ENCODE peak calls at places on chromosomes 16 and 17, in seven cellular contexts. L, B, X, V, Q, U and F are unnamed samples.

GRCh38 chr16:4373909-4374742 is 2.5 kb downstream of the VASN start:
- DNase-seq in X (peak), Q (peak), V (peak), U (no peak), B (no peak), L (peak), F (peak)

GRCh38 chr16:28981517-28981916 is 3.3 kb upstream of the LAT start:
- DNase-seq in Q (peak), V (peak), L (peak), X (no peak), B (no peak), U (no peak), F (no peak)

GRCh38 chr16:66751135-66751991 is at the start of gene DYNC1LI2:
- DNase-seq in X (peak), V (peak), U (no peak), B (peak), L (peak), Q (peak), F (no peak)

GRCh38 chr17:8896641-8897635 is 29.5 kb upstream of the PIK3R6 start:
- DNase-seq in V (peak), L (no peak), Q (no peak), B (no peak), X (no peak), U (no peak), F (no peak)

GRCh38 chr16:30985401-30986128 is 558 bp downstream of the HSD3B7 start:
- DNase-seq in Q (peak), V (peak), B (no peak), X (no peak), L (no peak), U (no peak), F (no peak)

GRCh38 chr17:50939542-50939794 is 73.3 kb upstream of the TOB1 start:
- DNase-seq in Q (no peak), V (no peak), X (no peak), B (no peak), L (no peak), U (no peak), F (no peak)

GRCh38 chr17:22286337-22287041 is 594.2 kb downstream of the KCNJ18 start:
- DNase-seq in B (no peak), V (no peak), Q (no peak), U (no peak), X (no peak), L (no peak), F (no peak)

GRCh38 chr17:43540821-43541674 is 5.1 kb downstream of the ETV4 start:
- DNase-seq in U (no peak), X (peak), Q (peak), L (no peak), V (peak), B (no peak), F (no peak)

GRCh38 chr16:81310045-81310644 is 4.6 kb upstream of the GAN start:
- DNase-seq in L (no peak), Q (no peak), V (peak), U (no peak), B (no peak), X (no peak), F (no peak)

GRCh38 chr16:68228652-68229051 is 7.3 kb downstream of the ESRP2 start:
- DNase-seq in Q (no peak), U (no peak), L (no peak), X (no peak), V (peak), B (no peak), F (no peak)

GRCh38 chr17:57945999-57946797 is 9.0 kb downstream of the CUEDC1 start:
- DNase-seq in Q (peak), X (peak), V (no peak), U (no peak), L (no peak), B (no peak), F (no peak)

GRCh38 chr16:73020409-73020884 is 27.5 kb downstream of the ZFHX3 start:
- DNase-seq in U (peak), Q (no peak), V (peak), B (no peak), L (peak), X (peak), F (peak)

GRCh38 chr16:78775161-78775561 is 675.7 kb downstream of the WWOX start:
- DNase-seq in V (no peak), X (no peak), B (no peak), U (no peak), L (no peak), Q (no peak), F (no peak)

GRCh38 chr17:28745052-28745776 is 1.4 kb downstream of the TRAF4 start:
- DNase-seq in L (peak), U (no peak), Q (peak), V (peak), B (no peak), X (peak), F (no peak)

GRCh38 chr16:25625620-25626019 is 66.1 kb upstream of the HS3ST4 start:
- DNase-seq in V (no peak), Q (no peak), U (no peak), X (no peak), B (no peak), L (no peak), F (no peak)

GRCh38 chr16:87227651-87228015 is 89.6 kb downstream of the C16orf95 start:
- DNase-seq in V (no peak), B (no peak), Q (peak), U (no peak), L (peak), X (peak), F (no peak)

GRCh38 chr17:29046440-29046839 is 3.5 kb downstream of the PIPOX start:
- DNase-seq in L (no peak), X (no peak), U (no peak), B (no peak), V (no peak), Q (no peak), F (no peak)

GRCh38 chr17:28030386-28030785 is 12.1 kb upstream of the NLK start:
- DNase-seq in U (no peak), B (no peak), V (peak), L (no peak), X (no peak), Q (no peak), F (no peak)

GRCh38 chr17:6245301-6245810 is 175.2 kb downstream of the WSCD1 start:
- DNase-seq in B (no peak), X (no peak), L (no peak), V (no peak), Q (no peak), U (no peak), F (no peak)

GRCh38 chr17:78970834-78971763 is 8.6 kb downstream of the LGALS3BP start:
- DNase-seq in B (peak), L (peak), V (peak), X (peak), U (peak), Q (peak), F (no peak)

GRCh38 chr16:78251115-78251514 is 151.7 kb downstream of the WWOX start:
- DNase-seq in Q (no peak), B (no peak), V (no peak), X (no peak), L (no peak), U (no peak), F (no peak)

GRCh38 chr16:87586201-87586782 is 16.0 kb upstream of the JPH3 start:
- DNase-seq in L (peak), B (no peak), V (peak), U (no peak), X (peak), Q (no peak), F (no peak)

GRCh38 chr16:58639836-58640235 is 10.2 kb upstream of the CNOT1 start:
- DNase-seq in U (no peak), Q (no peak), L (no peak), B (no peak), V (no peak), X (no peak), F (no peak)

GRCh38 chr16:58644765-58645487 is 15.3 kb upstream of the CNOT1 start:
- DNase-seq in X (no peak), B (no peak), U (no peak), V (no peak), L (no peak), Q (no peak), F (no peak)

GRCh38 chr16:58640949-58641348 is 11.3 kb upstream of the CNOT1 start:
- DNase-seq in B (no peak), V (no peak), L (no peak), U (no peak), Q (no peak), X (no peak), F (no peak)

GRCh38 chr16:58647107-58647506 is 17.5 kb upstream of the CNOT1 start:
- DNase-seq in V (no peak), B (no peak), X (no peak), L (no peak), U (no peak), Q (no peak), F (no peak)

DNA sequence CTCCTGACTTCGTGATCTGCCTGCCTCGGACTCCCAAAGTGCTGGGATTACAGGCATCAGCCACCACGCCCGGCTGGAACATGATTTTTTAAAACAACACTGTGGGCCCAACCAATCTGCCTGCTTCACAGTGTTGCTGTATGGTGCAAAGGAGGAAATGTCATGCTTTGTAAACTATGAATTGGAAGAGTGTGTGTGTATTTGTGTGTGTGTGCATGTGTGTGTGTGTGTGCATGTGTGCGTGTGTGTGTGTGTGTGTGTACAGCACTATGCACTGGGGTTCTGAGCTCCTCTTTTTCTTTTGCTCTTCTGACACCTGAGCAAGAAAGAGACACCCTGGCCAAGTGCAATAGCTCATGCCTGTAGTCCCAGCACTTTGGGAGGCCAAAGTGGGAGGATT is 14.5 kb upstream of the CNOT1 start:
- DNase-seq in B (no peak), Q (no peak), X (no peak), U (no peak), L (no peak), V (no peak), F (no peak)
- H3K4me3 ChIP-seq in B (no peak), Q (no peak), X (no peak), U (no peak), L (no peak), V (no peak), F (no peak)

DNA sequence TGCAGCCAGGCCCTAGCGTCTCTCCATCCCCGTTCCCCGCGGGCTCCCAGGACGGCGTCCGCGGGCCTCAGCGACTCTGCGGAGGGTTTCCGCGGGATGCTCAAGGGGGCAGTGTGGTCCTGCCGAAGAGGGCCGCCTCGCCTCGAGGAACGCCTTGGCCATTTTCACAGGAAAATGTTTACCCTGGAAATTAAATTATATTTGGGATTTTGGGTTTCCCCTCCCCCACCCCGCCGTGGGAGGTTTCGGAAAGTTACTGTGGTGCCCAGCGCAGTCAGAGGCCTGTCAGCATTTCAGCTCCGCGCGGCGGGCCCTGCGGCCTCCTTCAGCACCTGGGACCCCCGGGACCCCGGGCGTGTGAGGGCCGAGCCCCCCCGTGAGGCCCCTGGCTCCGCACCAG is 94.5 kb downstream of the PCTP start:
- DNase-seq in Q (peak), X (peak), B (peak), V (peak), U (peak), L (peak), F (no peak)
- TF ChIP-seq CTCF in Q (peak), X (peak), B (no peak), V (peak), U (peak), L (peak), F (peak)

GRCh38 chr17:38415250-38416194 is 12.7 kb upstream of the ARHGAP23 start:
- DNase-seq in Q (peak), B (no peak), X (peak), U (no peak), L (peak), V (peak), F (no peak)
- H3K4me3 ChIP-seq in Q (peak), B (no peak), X (peak), U (no peak), L (peak), V (no peak), F (peak)

GRCh38 chr17:34998205-34998604 is 17.9 kb downstream of the LIG3 start:
- DNase-seq in V (peak), L (peak), Q (peak), B (peak), X (peak), U (no peak), F (no peak)
- TF ChIP-seq CTCF in V (peak), L (peak), Q (peak), B (peak), X (peak), U (peak), F (peak)

DNA sequence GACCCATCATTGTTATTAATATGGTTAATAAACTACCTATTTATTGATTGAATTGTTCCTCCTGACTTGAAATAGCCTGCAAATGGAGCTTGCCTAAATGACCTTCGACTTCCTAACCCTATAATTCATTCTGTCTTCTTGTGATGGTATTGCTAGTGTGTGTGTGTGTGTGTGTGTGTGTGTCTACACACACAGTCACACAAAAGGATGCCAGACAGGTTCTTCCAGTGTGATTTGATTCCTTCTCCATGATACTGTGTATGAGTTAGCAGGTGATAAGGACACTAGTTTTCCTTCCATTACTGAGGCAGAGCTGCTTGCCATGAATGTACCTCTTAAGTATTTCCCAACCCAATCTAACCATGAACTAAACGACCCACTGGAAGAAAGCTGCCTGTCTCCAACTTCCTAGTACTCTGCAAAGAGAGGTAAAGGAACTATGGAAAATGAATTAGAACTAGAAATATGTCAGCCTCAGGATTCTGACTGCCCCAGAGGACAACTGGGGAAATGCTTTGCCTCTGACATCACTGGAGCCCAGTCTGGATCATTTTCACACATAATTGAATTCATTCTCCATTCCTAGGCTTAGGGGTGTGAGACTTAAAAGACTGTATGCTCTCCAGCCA is 3.5 kb upstream of the CDC6 start:
- DNase-seq in U (no peak), V (no peak), X (peak), B (no peak), L (peak), Q (no peak), F (peak)
- H3K4me3 ChIP-seq in U (peak), V (no peak), X (peak), B (no peak), L (no peak), Q (no peak), F (peak)

GRCh38 chr17:49716952-49717351 is 9.2 kb upstream of the SLC35B1 start:
- DNase-seq in X (no peak), B (no peak), Q (no peak), V (no peak), L (no peak), U (no peak), F (no peak)

GRCh38 chr17:49715717-49716279 is 8.0 kb upstream of the SLC35B1 start:
- DNase-seq in V (no peak), B (no peak), U (no peak), L (no peak), Q (no peak), X (no peak), F (no peak)

GRCh38 chr17:49717371-49717841 is 9.6 kb upstream of the SLC35B1 start:
- DNase-seq in Q (no peak), X (no peak), V (no peak), L (no peak), B (no peak), U (no peak), F (no peak)

GRCh38 chr17:49715221-49715620 is 7.5 kb upstream of the SLC35B1 start:
- DNase-seq in V (no peak), L (no peak), U (no peak), B (no peak), Q (no peak), X (no peak), F (no peak)
- TF ChIP-seq CTCF in V (no peak), L (no peak), U (no peak), B (no peak), Q (no peak), X (no peak), F (no peak)

GRCh38 chr16:70800798-70801480 is at the start of gene VAC14:
- DNase-seq in Q (peak), B (peak), L (peak), U (peak), X (peak), V (peak), F (no peak)
- H3K4me3 ChIP-seq in Q (peak), B (peak), L (peak), U (peak), X (peak), V (peak), F (peak)

DNA sequence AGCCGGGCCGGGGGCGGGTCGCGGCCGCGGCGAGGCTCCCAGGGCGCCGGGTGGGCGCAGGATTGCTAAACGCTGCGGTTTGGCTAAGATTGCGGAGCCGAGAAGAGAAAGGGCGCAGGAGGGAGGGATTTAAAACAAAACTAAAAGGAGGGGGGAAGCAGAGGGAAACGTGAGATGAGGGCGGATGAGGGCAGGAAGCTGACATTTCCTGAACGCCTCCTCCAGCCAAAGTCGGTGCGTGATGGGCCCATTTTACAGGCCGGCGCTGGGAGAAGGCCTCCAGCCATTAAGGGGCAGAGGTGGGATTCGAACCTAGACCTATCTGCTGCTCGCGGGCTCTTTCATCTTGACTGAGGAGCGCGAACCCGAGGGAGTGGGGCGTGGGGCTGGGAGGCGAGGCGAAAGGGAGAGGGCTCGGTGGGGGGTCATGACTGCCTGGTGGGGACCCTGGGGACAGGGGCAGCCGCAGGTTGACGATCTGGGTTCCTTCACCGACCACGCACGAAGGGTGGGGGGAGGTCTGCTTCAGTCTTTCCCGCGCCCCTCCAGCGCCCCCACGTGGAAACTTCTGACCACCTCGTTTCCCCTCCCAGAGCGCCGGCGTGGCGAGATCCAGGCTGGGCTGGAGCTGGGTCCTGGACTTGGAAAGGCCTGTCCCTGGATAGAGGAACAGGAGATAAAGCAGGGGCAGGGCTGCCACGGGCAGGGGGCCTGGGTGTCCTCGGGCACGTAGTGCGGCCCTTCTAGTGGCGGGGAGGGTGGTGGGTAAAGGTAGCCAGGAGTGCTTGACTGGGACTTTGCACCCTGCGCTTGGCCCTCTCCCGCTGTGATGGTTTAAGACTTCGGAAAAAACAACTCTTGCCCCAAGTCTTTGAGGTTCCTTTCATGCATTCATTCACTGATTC is 3.8 kb upstream of the TAC4 start:
- DNase-seq in B (peak), L (peak), U (no peak), X (peak), V (peak), Q (peak), F (peak)
- TF ChIP-seq CTCF in B (peak), L (peak), U (peak), X (peak), V (peak), Q (peak), F (peak)